ENCODE peak calls at places on chromosomes 16 and 17, in nine cellular contexts. R is tibial artery; A is WERI-Rb-1; P is OCI-LY7; E is right cardiac atrium; J is fibroblast of pulmonary artery; F is skeletal muscle cell; B is CD8-positive, alpha-beta T cell; V is H7. M is an unnamed sample.

GRCh38 chr17:71208111-71208704 is 912.6 kb upstream of the SOX9 start:
- DNase-seq in R (no peak), A (no peak), P (no peak), E (no peak), J (peak), F (peak), B (no peak), V (no peak), M (no peak)

GRCh38 chr16:53476867-53477266 is 26.1 kb downstream of the AKTIP start:
- DNase-seq in R (no peak), A (no peak), P (no peak), E (no peak), J (no peak), F (no peak), B (no peak), V (no peak), M (no peak)

GRCh38 chr17:67283727-67284516 is 38.9 kb upstream of the HELZ start:
- DNase-seq in R (no peak), A (no peak), P (no peak), E (no peak), J (no peak), F (no peak), B (no peak), V (no peak), M (no peak)

GRCh38 chr16:68711421-68712139 is 25.5 kb upstream of the CDH1 start:
- DNase-seq in R (no peak), A (no peak), P (no peak), E (no peak), J (no peak), F (no peak), B (no peak), V (no peak), M (no peak)

GRCh38 chr16:51710186-51710585 is 559.1 kb upstream of the SALL1 start:
- DNase-seq in R (no peak), A (no peak), P (no peak), E (no peak), J (no peak), F (no peak), B (no peak), V (no peak), M (no peak)

GRCh38 chr17:73268582-73269328 is 7.1 kb upstream of the CPSF4L start:
- DNase-seq in R (no peak), A (no peak), P (no peak), E (peak), J (no peak), F (no peak), B (no peak), V (peak), M (no peak)

GRCh38 chr16:24508614-24509013 is 30.8 kb upstream of the RBBP6 start:
- DNase-seq in R (no peak), A (peak), P (no peak), E (no peak), J (peak), F (peak), B (no peak), V (no peak), M (no peak)

GRCh38 chr17:28544402-28545140 is 7.9 kb downstream of the UNC119 start:
- DNase-seq in R (no peak), A (no peak), P (no peak), E (no peak), J (no peak), F (no peak), B (no peak), V (peak), M (no peak)

GRCh38 chr16:89845417-89845816 is 17.1 kb downstream of the SPIRE2 start:
- DNase-seq in R (no peak), A (no peak), P (peak), E (no peak), J (no peak), F (no peak), B (peak), V (peak), M (no peak)

GRCh38 chr16:25613931-25614330 is 77.8 kb upstream of the HS3ST4 start:
- DNase-seq in R (no peak), A (peak), P (no peak), E (no peak), J (no peak), F (no peak), B (no peak), V (no peak), M (no peak)

GRCh38 chr16:5916711-5917191 is 819.2 kb upstream of the EEF2KMT start:
- DNase-seq in R (no peak), A (peak), P (no peak), E (no peak), J (no peak), F (no peak), B (no peak), V (peak), M (no peak)

GRCh38 chr16:46908540-46909372 is 24.6 kb downstream of the GPT2 start:
- DNase-seq in R (peak), A (peak), P (peak), E (peak), J (peak), F (no peak), B (peak), V (peak), M (peak)

GRCh38 chr16:8849411-8850011 is 19.3 kb downstream of the CARHSP1 start:
- DNase-seq in R (no peak), A (no peak), P (no peak), E (no peak), J (peak), F (peak), B (no peak), V (peak), M (no peak)

GRCh38 chr17:42459983-42460300 is 1.3 kb downstream of the ATP6V0A1 start:
- DNase-seq in R (no peak), A (no peak), P (peak), E (no peak), J (peak), F (no peak), B (no peak), V (peak), M (no peak)

GRCh38 chr17:42653179-42654124 is 5.6 kb upstream of the TUBG2 start:
- DNase-seq in R (peak), A (no peak), P (no peak), E (peak), J (peak), F (no peak), B (no peak), V (peak), M (peak)

GRCh38 chr17:59423137-59423703 is 91.8 kb downstream of the YPEL2 start:
- DNase-seq in R (peak), A (no peak), P (no peak), E (peak), J (peak), F (peak), B (no peak), V (no peak), M (no peak)

GRCh38 chr16:46712911-46713310 is 23.5 kb downstream of the ORC6 start:
- DNase-seq in R (no peak), A (no peak), P (no peak), E (no peak), J (no peak), F (no peak), B (no peak), V (no peak), M (no peak)

GRCh38 chr17:9928601-9929341 is 23.7 kb upstream of the RCVRN start:
- DNase-seq in R (no peak), A (peak), P (peak), E (no peak), J (peak), F (peak), B (no peak), V (peak), M (peak)

GRCh38 chr17:77320501-77321256 is 179.9 kb downstream of the SEC14L1 start:
- DNase-seq in R (peak), A (peak), P (no peak), E (peak), J (peak), F (no peak), B (no peak), V (peak), M (no peak)
- H3K4me3 ChIP-seq in R (peak), A (no peak), P (peak), E (peak), J (peak), F (peak), B (no peak), V (no peak), M (peak)

GRCh38 chr16:84367297-84367680 is 1.0 kb upstream of the ATP2C2 start:
- DNase-seq in R (no peak), A (no peak), P (no peak), E (no peak), J (no peak), F (no peak), B (no peak), V (no peak), M (no peak)
- H3K4me3 ChIP-seq in R (no peak), A (no peak), P (no peak), E (no peak), J (no peak), F (no peak), B (no peak), V (no peak), M (no peak)

GRCh38 chr16:17347624-17348023 is 123.1 kb downstream of the XYLT1 start:
- DNase-seq in R (no peak), A (no peak), P (no peak), E (peak), J (no peak), F (no peak), B (no peak), V (no peak), M (no peak)
- H3K4me3 ChIP-seq in R (no peak), A (no peak), P (no peak), E (no peak), J (no peak), F (no peak), B (no peak), V (no peak), M (no peak)

GRCh38 chr17:1733047-1733357 is 8.5 kb downstream of the WDR81 start:
- DNase-seq in R (no peak), A (no peak), P (no peak), E (no peak), J (no peak), F (no peak), B (no peak), V (no peak), M (no peak)

GRCh38 chr17:1732241-1733046 is 7.9 kb downstream of the WDR81 start:
- DNase-seq in R (no peak), A (no peak), P (no peak), E (peak), J (no peak), F (no peak), B (no peak), V (no peak), M (no peak)

GRCh38 chr17:1731194-1731506 is 6.6 kb downstream of the WDR81 start:
- DNase-seq in R (no peak), A (no peak), P (no peak), E (no peak), J (no peak), F (no peak), B (no peak), V (no peak), M (no peak)

GRCh38 chr17:1730004-1730344 is 5.5 kb downstream of the WDR81 start:
- DNase-seq in R (no peak), A (no peak), P (no peak), E (no peak), J (no peak), F (no peak), B (no peak), V (peak), M (no peak)

DNA sequence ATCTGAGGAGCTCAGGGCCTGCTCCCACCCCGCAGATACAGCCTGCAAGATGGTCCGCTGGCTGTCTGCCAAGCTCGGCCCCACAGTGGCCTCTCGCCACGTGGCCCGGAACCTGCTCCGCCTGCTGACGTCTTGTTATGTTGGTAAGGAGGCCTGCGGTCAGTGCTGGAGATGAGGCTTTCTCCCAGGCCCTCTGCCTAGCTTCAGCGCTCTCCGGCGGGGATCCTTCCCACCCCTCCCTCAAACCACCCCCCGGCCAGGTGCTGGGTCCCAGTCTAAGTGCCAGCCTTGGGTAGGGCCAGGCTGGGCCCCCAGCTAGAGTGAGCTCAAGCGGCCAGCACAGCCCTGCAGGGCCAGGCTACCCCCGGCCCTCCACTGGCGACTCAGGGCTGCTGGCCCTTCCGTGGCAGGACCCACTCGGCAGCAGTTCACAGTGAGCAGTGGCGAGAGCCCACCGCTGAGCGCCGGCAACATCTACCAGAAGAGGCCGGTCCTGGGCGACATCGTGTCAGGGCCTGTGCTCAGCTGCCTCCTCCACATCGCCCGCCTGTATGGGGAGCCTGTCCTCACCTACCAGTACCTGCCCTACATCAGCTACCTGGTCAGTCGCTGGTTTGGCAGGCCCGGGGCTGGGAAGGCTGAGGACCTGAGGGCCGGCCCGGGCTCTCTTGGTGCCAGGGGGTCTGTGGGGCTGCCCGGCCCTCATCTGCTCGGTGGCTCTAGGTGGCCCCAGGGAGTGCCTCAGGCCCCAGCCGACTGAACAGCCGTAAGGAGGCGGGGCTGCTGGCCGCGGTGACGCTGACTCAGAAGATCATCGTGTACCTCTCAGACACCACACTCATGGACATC is 6.1 kb downstream of the WDR81 start:
- DNase-seq in R (peak), A (no peak), P (no peak), E (peak), J (peak), F (peak), B (no peak), V (peak), M (no peak)
- H3K4me3 ChIP-seq in R (peak), A (no peak), P (no peak), E (no peak), J (no peak), F (no peak), B (no peak), V (no peak), M (no peak)

DNA sequence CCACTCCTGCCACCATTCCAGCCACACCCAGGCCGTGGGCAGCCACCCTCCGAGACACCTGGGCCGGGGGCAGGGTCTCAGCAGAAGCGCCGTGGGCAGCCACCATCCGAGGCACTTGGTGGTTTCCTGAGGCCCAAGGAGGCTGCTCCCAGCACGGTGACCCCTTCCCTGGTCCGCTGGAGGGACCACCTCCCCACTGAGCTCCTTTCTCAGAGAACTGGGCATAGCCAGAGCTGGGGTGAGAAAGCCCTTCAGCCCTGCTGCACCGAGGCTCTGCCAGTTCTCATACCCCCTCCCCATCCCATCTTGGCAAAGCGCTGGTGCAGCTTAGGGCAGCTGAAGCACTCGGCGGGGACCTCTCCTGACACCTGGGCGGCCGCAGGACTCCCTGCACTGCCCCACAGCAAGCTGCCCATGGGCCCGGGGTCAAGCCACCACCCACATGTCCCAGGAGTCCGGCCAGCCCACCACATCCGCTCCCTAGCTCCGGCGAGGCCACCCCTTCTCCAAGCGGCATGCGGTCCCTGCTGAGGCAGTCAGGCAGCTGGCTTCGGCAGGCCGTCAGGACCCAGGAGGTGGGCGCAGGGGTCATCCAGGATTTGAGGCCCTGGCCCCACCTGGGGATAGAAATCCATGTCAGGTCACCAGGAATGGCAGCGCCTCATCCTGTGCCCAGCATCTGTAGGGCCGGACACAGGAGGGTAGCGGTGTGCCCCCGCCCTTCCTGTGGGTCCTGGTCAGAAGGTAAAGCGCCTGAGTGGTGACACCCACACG is 1.3 kb upstream of the CYBA start:
- DNase-seq in R (no peak), A (no peak), P (no peak), E (peak), J (no peak), F (no peak), B (peak), V (no peak), M (no peak)
- H3K4me3 ChIP-seq in R (no peak), A (no peak), P (peak), E (no peak), J (no peak), F (no peak), B (no peak), V (no peak), M (no peak)

GRCh38 chr17:31391496-31391949 is at the start of gene RAB11FIP4:
- DNase-seq in R (no peak), A (peak), P (no peak), E (no peak), J (peak), F (no peak), B (no peak), V (peak), M (no peak)
- H3K4me3 ChIP-seq in R (peak), A (peak), P (no peak), E (peak), J (peak), F (peak), B (peak), V (peak), M (peak)

GRCh38 chr17:79733692-79734070 is 2.9 kb downstream of the ENPP7 start:
- DNase-seq in R (no peak), A (no peak), P (no peak), E (no peak), J (no peak), F (no peak), B (no peak), V (peak), M (no peak)

GRCh38 chr17:79732804-79733691 is 2.3 kb downstream of the ENPP7 start:
- DNase-seq in R (no peak), A (no peak), P (peak), E (peak), J (no peak), F (no peak), B (no peak), V (peak), M (no peak)

GRCh38 chr17:79730769-79731483 is at the start of gene ENPP7:
- DNase-seq in R (no peak), A (no peak), P (no peak), E (peak), J (no peak), F (no peak), B (no peak), V (peak), M (no peak)

GRCh38 chr17:79730437-79730768 is 340 bp upstream of the ENPP7 start:
- DNase-seq in R (no peak), A (no peak), P (no peak), E (peak), J (no peak), F (no peak), B (no peak), V (no peak), M (no peak)

GRCh38 chr17:79732246-79732645 is 1.5 kb downstream of the ENPP7 start:
- DNase-seq in R (no peak), A (no peak), P (no peak), E (peak), J (no peak), F (no peak), B (no peak), V (peak), M (no peak)
- H3K4me3 ChIP-seq in R (no peak), A (no peak), P (peak), E (no peak), J (no peak), F (no peak), B (no peak), V (no peak), M (no peak)

M was measured in HFF-Myc.